ENCODE peak calls at places on chromosomes 12 and 14, in five cellular contexts. O, R, H, E and D are unnamed samples.
A peak's percentile ranks its signal among the peaks of the same experiment; 100 is the strongest.

GRCh38 chr14:41343857-41344256 is 262.8 kb upstream of the LRFN5 start:
- DNase-seq in O (no peak), R (no peak), H (no peak), E (no peak), D (no peak)

GRCh38 chr14:67819563-67820411 is at the start of gene RAD51B:
- DNase-seq in O (peak; percentile 79), E (peak; percentile 76), R (peak; percentile 51), H (peak; percentile 58), D (peak; percentile 83)

GRCh38 chr12:1350055-1350933 is 244.1 kb downstream of the FBXL14 start:
- DNase-seq in R (peak; percentile 53), O (peak; percentile 86), H (no peak), E (no peak), D (no peak)

GRCh38 chr14:66884149-66884548 is 305.1 kb upstream of the GARIN2 start:
- DNase-seq in O (no peak), E (no peak), H (no peak), R (no peak), D (no peak)

GRCh38 chr12:46107591-46107990 is 117.2 kb upstream of the SCAF11 start:
- DNase-seq in O (no peak), R (no peak), E (no peak), H (no peak), D (no peak)

GRCh38 chr14:75042040-75042439 is 9.2 kb downstream of the MLH3 start:
- DNase-seq in R (no peak), H (no peak), O (no peak), E (no peak), D (no peak)

GRCh38 chr12:6884539-6884938 is 11.4 kb upstream of the SPSB2 start:
- DNase-seq in O (no peak), E (no peak), H (no peak), R (no peak), D (no peak)

GRCh38 chr12:118010903-118011302 is 5.6 kb upstream of the RFC5 start:
- DNase-seq in H (no peak), O (no peak), E (no peak), R (no peak), D (no peak)

GRCh38 chr12:109710747-109711595 is 2.7 kb upstream of the FAM222A start:
- DNase-seq in H (no peak), O (peak; percentile 58), R (no peak), E (no peak), D (no peak)

GRCh38 chr12:39935275-39935674 is 170.6 kb downstream of the SLC2A13 start:
- DNase-seq in E (no peak), O (peak; percentile 44), H (no peak), R (no peak), D (no peak)

GRCh38 chr12:32284561-32284960 is 114.8 kb upstream of the FGD4 start:
- DNase-seq in O (no peak), H (no peak), E (no peak), R (no peak), D (no peak)

GRCh38 chr14:62599616-62600385 is 445.5 kb downstream of the KCNH5 start:
- DNase-seq in E (no peak), O (no peak), H (no peak), R (no peak), D (no peak)

GRCh38 chr14:102776761-102777710 is at the start of gene TRAF3:
- DNase-seq in R (no peak), E (no peak), H (peak; percentile 59), O (peak; percentile 77), D (no peak)

GRCh38 chr14:92952497-92953298 is 29.7 kb downstream of the CHGA start:
- DNase-seq in H (no peak), O (no peak), E (no peak), R (no peak), D (no peak)

GRCh38 chr12:29288031-29288430 is 92.9 kb downstream of the ERGIC2 start:
- DNase-seq in O (no peak), E (no peak), H (no peak), R (no peak), D (no peak)

GRCh38 chr12:522692-523378 is 63.1 kb downstream of the B4GALNT3 start:
- DNase-seq in R (no peak), E (no peak), O (no peak), H (no peak), D (no peak)

GRCh38 chr12:87163122-87163521 is 866.1 kb downstream of the C12orf50 start:
- DNase-seq in H (no peak), O (no peak), E (no peak), R (no peak), D (no peak)

GRCh38 chr14:32692441-32692840 is 246.2 kb upstream of the NPAS3 start:
- DNase-seq in R (no peak), O (no peak), H (no peak), E (no peak), D (no peak)

GRCh38 chr14:22602853-22603252 is 4.8 kb downstream of the ABHD4 start:
- DNase-seq in E (no peak), O (peak; percentile 57), H (no peak), R (no peak), D (no peak)

GRCh38 chr12:93819048-93819491 is 141.9 kb downstream of the CRADD start:
- DNase-seq in E (no peak), R (peak; percentile 46), H (no peak), O (peak; percentile 88), D (no peak)

GRCh38 chr14:55789442-55789841 is 209.4 kb downstream of the KTN1 start:
- DNase-seq in O (peak; percentile 44), H (no peak), E (no peak), R (no peak), D (no peak)

GRCh38 chr12:47979166-47979565 is 15.8 kb downstream of the TMEM106C start:
- DNase-seq in H (no peak), R (no peak), O (no peak), E (no peak), D (no peak)

GRCh38 chr14:55071870-55072640 is 20.6 kb downstream of the MAPK1IP1L start:
- DNase-seq in R (no peak), O (peak; percentile 94), H (no peak), E (no peak), D (no peak)

GRCh38 chr12:87687362-87687761 is 341.8 kb downstream of the C12orf50 start:
- DNase-seq in R (peak; percentile 24), H (no peak), E (no peak), O (peak; percentile 60), D (no peak)

GRCh38 chr14:99603471-99603933 is 505 bp downstream of the CCDC85C start:
- DNase-seq in H (no peak), R (no peak), O (peak; percentile 49), E (no peak), D (no peak)

GRCh38 chr12:78697817-78698415 is 166.7 kb upstream of the SYT1 start:
- DNase-seq in E (no peak), O (peak; percentile 49), R (no peak), H (no peak), D (no peak)

GRCh38 chr12:86290615-86291014 is 34.4 kb upstream of the MGAT4C start:
- DNase-seq in E (no peak), H (no peak), R (no peak), O (peak; percentile 2), D (no peak)

GRCh38 chr14:103072595-103073366 is 11.2 kb upstream of the LBHD2 start:
- DNase-seq in R (no peak), E (no peak), H (no peak), O (no peak), D (no peak)

GRCh38 chr12:12381982-12382381 is 25.1 kb downstream of the BORCS5 start:
- DNase-seq in R (no peak), O (no peak), E (no peak), H (no peak), D (no peak)

GRCh38 chr14:72793154-72793725 is 100.7 kb downstream of the DPF3 start:
- DNase-seq in H (no peak), O (no peak), R (no peak), E (no peak), D (no peak)

DNA sequence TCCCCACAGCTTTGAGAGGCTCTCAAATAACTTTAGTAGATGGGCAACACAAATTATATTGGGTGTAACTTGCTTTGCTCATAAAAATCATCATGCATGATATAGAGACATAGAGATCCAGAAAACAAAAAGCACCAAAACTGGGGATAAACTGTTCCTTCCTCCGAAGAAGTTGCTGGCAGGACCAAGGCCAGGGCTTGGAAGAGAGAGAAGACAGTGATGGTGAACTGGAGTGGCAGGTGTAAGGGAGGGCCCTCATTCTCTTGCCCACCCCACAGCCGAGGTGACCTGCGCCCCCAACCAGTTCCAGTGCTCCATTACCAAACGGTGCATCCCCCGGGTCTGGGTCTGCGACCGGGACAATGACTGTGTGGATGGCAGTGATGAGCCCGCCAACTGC is 15.4 kb upstream of the NXPH4 start:
- DNase-seq in O (no peak), E (no peak), R (no peak), H (no peak), D (no peak)
- TF ChIP-seq CTCF in O (no peak), E (no peak), R (no peak), H (no peak), D (no peak)

GRCh38 chr12:53950441-53950781 is 4.3 kb upstream of the HOXC12 start:
- DNase-seq in O (no peak), H (no peak), E (no peak), R (no peak), D (no peak)
- TF ChIP-seq CTCF in O (no peak), H (no peak), E (no peak), R (no peak), D (no peak)

GRCh38 chr12:130838951-130839769 is at the start of gene STX2:
- DNase-seq in E (peak; percentile 57), O (peak; percentile 74), H (peak; percentile 87), R (peak; percentile 39), D (peak; percentile 93)
- TF ChIP-seq CTCF in E (no peak), O (peak; percentile 44), H (no peak), R (peak; percentile 51), D (peak; percentile 44)

GRCh38 chr12:108457734-108458361 is 57.2 kb upstream of the FICD start:
- DNase-seq in O (no peak), H (no peak), E (no peak), R (no peak), D (no peak)
- TF ChIP-seq CTCF in O (no peak), H (no peak), E (no peak), R (no peak), D (no peak)

DNA sequence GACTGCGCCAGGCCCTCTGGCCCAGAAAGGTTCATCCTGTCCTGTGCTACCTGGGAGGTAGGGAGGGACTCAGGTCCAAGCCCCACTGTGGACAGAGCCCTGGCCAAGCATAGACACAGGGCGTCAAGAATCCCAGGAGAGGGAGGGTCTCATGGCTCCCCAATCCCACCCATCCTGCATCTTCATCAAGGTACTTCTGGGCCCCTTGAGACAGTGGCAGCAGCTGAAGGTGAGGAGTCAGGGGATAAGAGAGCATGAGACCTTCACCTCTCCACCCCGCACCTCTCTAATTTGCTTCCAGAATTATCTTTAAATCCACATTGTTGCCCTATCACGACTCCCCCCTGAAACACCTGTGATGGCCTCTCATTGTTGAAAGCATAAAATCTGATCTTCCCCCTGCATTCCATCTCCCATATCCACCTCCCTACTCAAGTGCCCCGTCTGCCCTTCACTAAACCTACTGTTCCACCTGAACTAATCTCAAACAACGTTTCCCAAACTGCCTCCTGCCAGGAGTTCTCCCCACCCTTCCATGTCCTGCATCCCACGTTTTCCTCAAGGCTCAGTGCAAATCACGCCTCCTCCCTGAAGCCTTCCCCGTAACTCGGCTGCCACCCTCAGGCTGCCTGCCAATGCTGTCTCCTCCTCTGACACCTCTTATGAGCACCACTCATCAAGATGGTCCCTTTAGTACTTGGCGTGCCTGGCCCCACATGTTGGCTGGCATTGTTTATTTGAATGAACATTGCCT is 27.1 kb downstream of the KRT18 start:
- DNase-seq in R (no peak), E (no peak), H (no peak), O (peak; percentile 27), D (no peak)
- TF ChIP-seq CTCF in R (no peak), E (no peak), H (no peak), O (peak; percentile 38), D (no peak)

GRCh38 chr14:104639889-104640548 is 35.4 kb upstream of the TMEM179 start:
- DNase-seq in E (no peak), O (peak; percentile 24), R (no peak), H (peak; percentile 55), D (no peak)
- TF ChIP-seq CTCF in E (peak; percentile 70), O (peak; percentile 92), R (peak; percentile 88), H (peak; percentile 88), D (peak; percentile 98)